ENCODE peak calls at places on chromosomes 7 and 10, in seven cellular contexts. U, W, N, A, Y, V and O are unnamed samples.

GRCh38 chr7:7972128-7972527 is 3.5 kb downstream of the GLCCI1 start:
- DNase-seq in W (no peak), U (no peak), N (no peak), Y (peak), A (no peak), V (no peak), O (no peak)

GRCh38 chr10:16843252-16843870 is 26.1 kb upstream of the RSU1 start:
- DNase-seq in N (no peak), Y (peak), U (peak), A (no peak), V (peak), W (peak), O (peak)

GRCh38 chr10:71063431-71063830 is 148.9 kb upstream of the UNC5B start:
- DNase-seq in V (no peak), A (no peak), W (no peak), Y (no peak), N (no peak), U (no peak), O (no peak)

GRCh38 chr7:100642534-100642907 is 1.2 kb upstream of the TFR2 start:
- DNase-seq in V (no peak), Y (no peak), N (no peak), U (no peak), W (no peak), A (no peak), O (no peak)

GRCh38 chr7:35993663-35994622 is 159.1 kb upstream of the EEPD1 start:
- DNase-seq in Y (no peak), W (no peak), N (no peak), A (no peak), V (peak), U (peak), O (no peak)

GRCh38 chr10:127972958-127973357 is 66.1 kb downstream of the PTPRE start:
- DNase-seq in Y (no peak), N (no peak), U (no peak), A (no peak), V (no peak), W (no peak), O (no peak)

GRCh38 chr10:121667948-121668335 is 69.7 kb upstream of the FGFR2 start:
- DNase-seq in U (peak), Y (no peak), N (no peak), W (no peak), V (peak), A (no peak), O (no peak)

GRCh38 chr10:74021248-74022055 is 23.5 kb downstream of the VCL start:
- DNase-seq in Y (no peak), N (no peak), V (peak), U (peak), A (no peak), W (no peak), O (peak)

GRCh38 chr7:105806592-105807266 is 69.7 kb downstream of the ATXN7L1 start:
- DNase-seq in W (no peak), N (no peak), A (no peak), U (peak), V (peak), Y (peak), O (peak)

GRCh38 chr10:69797959-69798358 is 3.7 kb upstream of the COL13A1 start:
- DNase-seq in W (no peak), N (no peak), U (no peak), V (peak), A (no peak), Y (no peak), O (no peak)

GRCh38 chr7:141452911-141453310 is 98.3 kb upstream of the AGK start:
- DNase-seq in Y (no peak), N (no peak), V (no peak), U (no peak), A (no peak), W (no peak), O (no peak)

GRCh38 chr7:157250605-157251228 is 86.1 kb upstream of the DNAJB6 start:
- DNase-seq in U (peak), N (no peak), W (no peak), V (peak), Y (peak), A (no peak), O (peak)

GRCh38 chr7:157271315-157271990 is 65.4 kb upstream of the DNAJB6 start:
- DNase-seq in W (no peak), V (peak), Y (no peak), A (no peak), U (peak), N (no peak), O (no peak)

GRCh38 chr7:158240801-158241200 is 346.8 kb downstream of the PTPRN2 start:
- DNase-seq in N (no peak), Y (no peak), U (no peak), V (no peak), A (no peak), W (no peak), O (no peak)

GRCh38 chr10:119242191-119242590 is 34.8 kb downstream of the GRK5 start:
- DNase-seq in W (no peak), A (no peak), V (no peak), U (no peak), N (no peak), Y (no peak), O (no peak)

GRCh38 chr7:107920048-107920772 is 29.2 kb downstream of the DLD start:
- DNase-seq in U (peak), N (no peak), A (no peak), W (no peak), V (no peak), Y (no peak), O (no peak)

GRCh38 chr10:69362471-69362954 is 54.2 kb downstream of the TACR2 start:
- DNase-seq in N (no peak), W (no peak), U (peak), V (peak), Y (peak), A (peak), O (peak)

GRCh38 chr7:108239501-108240225 is 109.5 kb upstream of the LAMB4 start:
- DNase-seq in A (peak), N (no peak), U (no peak), Y (no peak), V (no peak), W (peak), O (no peak)

GRCh38 chr10:29734640-29734979 is 99.8 kb upstream of the SVIL start:
- DNase-seq in U (no peak), A (no peak), W (no peak), N (no peak), V (no peak), Y (peak), O (no peak)

GRCh38 chr7:69638674-69639073 is 40.4 kb downstream of the AUTS2 start:
- DNase-seq in V (no peak), U (no peak), N (no peak), Y (no peak), W (no peak), A (no peak), O (no peak)

GRCh38 chr10:92747600-92747999 is 57.8 kb downstream of the HHEX start:
- DNase-seq in N (no peak), A (no peak), U (no peak), W (no peak), V (no peak), Y (no peak), O (no peak)

GRCh38 chr10:98251399-98251798 is 16.6 kb downstream of the LOXL4 start:
- DNase-seq in A (no peak), W (no peak), N (no peak), V (no peak), U (no peak), Y (no peak), O (no peak)

GRCh38 chr10:59382831-59383295 is 20.5 kb upstream of the FAM13C start:
- DNase-seq in A (no peak), W (no peak), U (peak), V (no peak), Y (no peak), N (no peak), O (no peak)

GRCh38 chr10:128985036-128985435 is 482.0 kb upstream of the MGMT start:
- DNase-seq in U (no peak), Y (no peak), N (no peak), A (no peak), V (no peak), W (no peak), O (no peak)

GRCh38 chr7:76267107-76267834 is 35.2 kb upstream of the HSPB1 start:
- DNase-seq in A (no peak), V (no peak), W (no peak), N (no peak), U (no peak), Y (no peak), O (no peak)

GRCh38 chr10:34168429-34168828 is 646.7 kb downstream of the PARD3 start:
- DNase-seq in U (no peak), W (no peak), A (no peak), N (no peak), Y (no peak), V (peak), O (no peak)

GRCh38 chr7:157938211-157938610 is 601.4 kb downstream of the DNAJB6 start:
- DNase-seq in Y (no peak), V (no peak), A (no peak), U (no peak), N (no peak), W (no peak), O (no peak)